ENCODE peak calls at places on chromosomes 1 and 21, in seven cellular contexts. I is GM10248, K is pancreas, R is neural crest cell, D is fibroblast of pulmonary artery, L is heart left ventricle, G is HFFc6. A is an unnamed sample.

GRCh38 chr1:111196213-111196612 is 4.2 kb downstream of the DENND2D start:
- DNase-seq in I (no peak), K (no peak), R (no peak), D (no peak), L (no peak), G (no peak), A (no peak)

GRCh38 chr1:44661786-44662682 is 12.2 kb downstream of the TMEM53 start:
- DNase-seq in I (no peak), K (no peak), R (no peak), D (no peak), L (no peak), G (no peak), A (peak)

GRCh38 chr1:94884101-94884875 is 42.6 kb downstream of the CNN3 start:
- DNase-seq in I (no peak), K (no peak), R (no peak), D (peak), L (no peak), G (peak), A (peak)

GRCh38 chr1:237166593-237167077 is 124.7 kb downstream of the RYR2 start:
- DNase-seq in I (no peak), K (no peak), R (no peak), D (no peak), L (no peak), G (no peak), A (no peak)

GRCh38 chr21:41164981-41165650 is 2.8 kb upstream of the BACE2 start:
- DNase-seq in I (no peak), K (peak), R (no peak), D (peak), L (no peak), G (no peak), A (no peak)

GRCh38 chr1:81374481-81374880 is 426.3 kb upstream of the ADGRL2 start:
- DNase-seq in I (no peak), K (no peak), R (no peak), D (no peak), L (no peak), G (no peak), A (no peak)

GRCh38 chr1:154607084-154607747 is 770 bp downstream of the ADAR start:
- DNase-seq in I (no peak), K (no peak), R (no peak), D (peak), L (no peak), G (peak), A (peak)

GRCh38 chr1:204121840-204122555 is 29.8 kb downstream of the ETNK2 start:
- DNase-seq in I (no peak), K (no peak), R (no peak), D (no peak), L (no peak), G (no peak), A (no peak)

GRCh38 chr21:38800924-38801744 is 4.6 kb upstream of the ETS2 start:
- DNase-seq in I (no peak), K (no peak), R (no peak), D (no peak), L (no peak), G (no peak), A (no peak)

GRCh38 chr21:26835027-26835713 is 10.0 kb downstream of the ADAMTS1 start:
- DNase-seq in I (no peak), K (no peak), R (no peak), D (peak), L (no peak), G (peak), A (no peak)

GRCh38 chr1:223344491-223344890 is 19.5 kb downstream of the SUSD4 start:
- DNase-seq in I (no peak), K (no peak), R (no peak), D (no peak), L (no peak), G (no peak), A (no peak)

GRCh38 chr21:45467221-45467779 is 62.3 kb downstream of the COL18A1 start:
- DNase-seq in I (no peak), K (peak), R (no peak), D (no peak), L (peak), G (no peak), A (no peak)

GRCh38 chr1:99557556-99558256 is 88.2 kb upstream of the PALMD start:
- DNase-seq in I (no peak), K (no peak), R (no peak), D (peak), L (no peak), G (peak), A (no peak)

GRCh38 chr1:81867235-81867634 is 66.5 kb downstream of the ADGRL2 start:
- DNase-seq in I (no peak), K (no peak), R (no peak), D (peak), L (no peak), G (no peak), A (no peak)

GRCh38 chr1:17176306-17177061 is 28.4 kb upstream of the PADI1 start:
- DNase-seq in I (no peak), K (no peak), R (no peak), D (no peak), L (no peak), G (no peak), A (no peak)

GRCh38 chr1:12697406-12697805 is 18.5 kb upstream of the AADACL3 start:
- DNase-seq in I (no peak), K (no peak), R (no peak), D (no peak), L (no peak), G (no peak), A (no peak)

GRCh38 chr1:85584923-85585322 is 4.4 kb downstream of the CCN1 start:
- DNase-seq in I (no peak), K (no peak), R (no peak), D (peak), L (no peak), G (peak), A (no peak)

GRCh38 chr1:181101581-181102226 is 13.2 kb downstream of the IER5 start:
- DNase-seq in I (no peak), K (no peak), R (no peak), D (peak), L (no peak), G (no peak), A (peak)

GRCh38 chr21:33036430-33037162 is 10.9 kb downstream of the OLIG2 start:
- DNase-seq in I (no peak), K (no peak), R (no peak), D (peak), L (no peak), G (peak), A (no peak)

GRCh38 chr1:218524986-218525385 is 179.8 kb downstream of the TGFB2 start:
- DNase-seq in I (no peak), K (no peak), R (no peak), D (no peak), L (no peak), G (no peak), A (no peak)

GRCh38 chr1:99570486-99571089 is 75.3 kb upstream of the PALMD start:
- DNase-seq in I (no peak), K (no peak), R (no peak), D (no peak), L (no peak), G (no peak), A (no peak)

GRCh38 chr1:43587594-43587993 is 56.9 kb downstream of the PTPRF start:
- DNase-seq in I (no peak), K (no peak), R (no peak), D (peak), L (peak), G (peak), A (no peak)

GRCh38 chr1:232548651-232549050 is 81.3 kb downstream of the SIPA1L2 start:
- DNase-seq in I (no peak), K (no peak), R (no peak), D (no peak), L (no peak), G (no peak), A (no peak)

GRCh38 chr1:170448661-170449158 is 83.3 kb upstream of the GORAB start:
- DNase-seq in I (no peak), K (no peak), R (no peak), D (no peak), L (no peak), G (no peak), A (no peak)

GRCh38 chr1:20058531-20058930 is 11.5 kb upstream of the PLA2G5 start:
- DNase-seq in I (no peak), K (no peak), R (no peak), D (peak), L (no peak), G (peak), A (no peak)

GRCh38 chr1:2555634-2556276 is 416 bp upstream of the TNFRSF14 start:
- DNase-seq in I (peak), K (peak), R (no peak), D (no peak), L (peak), G (peak), A (no peak)

GRCh38 chr1:78570539-78570938 is 49.7 kb upstream of the IFI44L start:
- DNase-seq in I (no peak), K (no peak), R (no peak), D (no peak), L (no peak), G (no peak), A (no peak)

GRCh38 chr21:38505654-38506523 is 7.6 kb upstream of the ERG start:
- DNase-seq in I (peak), K (no peak), R (peak), D (peak), L (no peak), G (peak), A (no peak)

GRCh38 chr1:204130178-204130577 is 21.7 kb downstream of the ETNK2 start:
- DNase-seq in I (no peak), K (peak), R (no peak), D (no peak), L (no peak), G (no peak), A (no peak)

GRCh38 chr1:197738927-197739326 is 36.4 kb downstream of the DENND1B start:
- DNase-seq in I (no peak), K (no peak), R (no peak), D (no peak), L (no peak), G (no peak), A (no peak)

GRCh38 chr21:14321042-14321441 is 61.9 kb downstream of the HSPA13 start:
- DNase-seq in I (no peak), K (no peak), R (no peak), D (peak), L (no peak), G (no peak), A (no peak)

GRCh38 chr1:230581446-230582079 is 60.7 kb upstream of the COG2 start:
- DNase-seq in I (no peak), K (no peak), R (no peak), D (no peak), L (no peak), G (no peak), A (no peak)

GRCh38 chr1:99662581-99663208 is 16.8 kb downstream of the PALMD start:
- DNase-seq in I (no peak), K (no peak), R (no peak), D (peak), L (peak), G (no peak), A (no peak)

GRCh38 chr1:221912230-221912629 is 170.3 kb upstream of the DUSP10 start:
- DNase-seq in I (no peak), K (no peak), R (no peak), D (no peak), L (no peak), G (no peak), A (no peak)

GRCh38 chr1:88985033-88985432 is 7.4 kb downstream of the KYAT3 start:
- DNase-seq in I (no peak), K (no peak), R (no peak), D (peak), L (no peak), G (peak), A (no peak)

GRCh38 chr21:45894107-45894810 is 87.3 kb upstream of the COL6A1 start:
- DNase-seq in I (no peak), K (no peak), R (no peak), D (peak), L (peak), G (peak), A (no peak)

GRCh38 chr1:206909883-206910318 is 11.8 kb downstream of the FCMR start:
- DNase-seq in I (no peak), K (no peak), R (no peak), D (no peak), L (no peak), G (no peak), A (no peak)

GRCh38 chr1:29196863-29197589 is 15.3 kb upstream of the SRSF4 start:
- DNase-seq in I (no peak), K (peak), R (no peak), D (peak), L (no peak), G (peak), A (no peak)

GRCh38 chr1:244970661-244971523 is 106.5 kb upstream of the HNRNPU start:
- DNase-seq in I (peak), K (peak), R (peak), D (peak), L (peak), G (peak), A (peak)

GRCh38 chr1:13930151-13930550 is 230.2 kb downstream of the PRDM2 start:
- DNase-seq in I (peak), K (no peak), R (no peak), D (peak), L (no peak), G (no peak), A (peak)

GRCh38 chr1:178806665-178807300 is 64.1 kb downstream of the ANGPTL1 start:
- DNase-seq in I (no peak), K (no peak), R (no peak), D (no peak), L (no peak), G (no peak), A (no peak)

GRCh38 chr1:178810585-178810984 is 60.3 kb downstream of the ANGPTL1 start:
- DNase-seq in I (no peak), K (no peak), R (no peak), D (no peak), L (no peak), G (no peak), A (no peak)
- TF ChIP-seq CTCF in I (no peak), K (no peak), R (no peak), D (no peak), L (no peak), G (no peak), A (no peak)

DNA sequence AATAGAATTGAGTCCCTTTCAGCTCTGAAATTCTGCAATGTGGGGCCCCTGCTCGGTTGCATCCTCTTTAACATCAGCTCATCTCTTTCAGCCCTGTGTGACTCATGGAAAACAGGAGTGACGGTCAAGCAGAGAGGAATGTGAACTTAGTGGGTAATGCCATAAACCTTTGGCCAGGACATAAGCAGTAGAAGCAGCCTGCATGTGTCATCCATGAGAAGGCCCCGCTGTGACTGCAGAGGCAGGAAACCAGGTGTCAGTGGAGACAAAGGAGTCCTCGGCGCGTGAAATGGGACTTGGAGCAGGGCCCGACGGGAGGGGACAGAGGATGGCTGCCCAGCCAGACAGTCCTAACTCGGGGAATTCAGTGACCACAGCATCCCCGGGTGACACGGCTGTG is 21.1 kb upstream of the EPHB2 start:
- DNase-seq in I (no peak), K (no peak), R (no peak), D (peak), L (no peak), G (peak), A (no peak)
- TF ChIP-seq CTCF in I (no peak), K (no peak), R (no peak), D (no peak), L (no peak), G (no peak), A (no peak)

GRCh38 chr1:31668303-31668883 is 23.7 kb upstream of the PEF1 start:
- DNase-seq in I (no peak), K (peak), R (no peak), D (no peak), L (no peak), G (no peak), A (no peak)

GRCh38 chr1:31671147-31671546 is 26.5 kb upstream of the PEF1 start:
- DNase-seq in I (no peak), K (no peak), R (no peak), D (no peak), L (no peak), G (no peak), A (no peak)

GRCh38 chr1:31669433-31669785 is 24.7 kb upstream of the PEF1 start:
- DNase-seq in I (no peak), K (no peak), R (no peak), D (no peak), L (no peak), G (no peak), A (no peak)

GRCh38 chr1:31670583-31670944 is 25.9 kb upstream of the PEF1 start:
- DNase-seq in I (no peak), K (no peak), R (no peak), D (no peak), L (no peak), G (no peak), A (no peak)

GRCh38 chr1:31669786-31670582 is 25.3 kb upstream of the PEF1 start:
- DNase-seq in I (no peak), K (peak), R (no peak), D (peak), L (peak), G (no peak), A (no peak)
- TF ChIP-seq CTCF in I (no peak), K (no peak), R (no peak), D (peak), L (no peak), G (peak), A (no peak)

GRCh38 chr1:193754732-193755427 is 568.5 kb upstream of the B3GALT2 start:
- DNase-seq in I (no peak), K (no peak), R (no peak), D (peak), L (no peak), G (no peak), A (no peak)
- TF ChIP-seq CTCF in I (no peak), K (no peak), R (peak), D (peak), L (no peak), G (peak), A (no peak)

DNA sequence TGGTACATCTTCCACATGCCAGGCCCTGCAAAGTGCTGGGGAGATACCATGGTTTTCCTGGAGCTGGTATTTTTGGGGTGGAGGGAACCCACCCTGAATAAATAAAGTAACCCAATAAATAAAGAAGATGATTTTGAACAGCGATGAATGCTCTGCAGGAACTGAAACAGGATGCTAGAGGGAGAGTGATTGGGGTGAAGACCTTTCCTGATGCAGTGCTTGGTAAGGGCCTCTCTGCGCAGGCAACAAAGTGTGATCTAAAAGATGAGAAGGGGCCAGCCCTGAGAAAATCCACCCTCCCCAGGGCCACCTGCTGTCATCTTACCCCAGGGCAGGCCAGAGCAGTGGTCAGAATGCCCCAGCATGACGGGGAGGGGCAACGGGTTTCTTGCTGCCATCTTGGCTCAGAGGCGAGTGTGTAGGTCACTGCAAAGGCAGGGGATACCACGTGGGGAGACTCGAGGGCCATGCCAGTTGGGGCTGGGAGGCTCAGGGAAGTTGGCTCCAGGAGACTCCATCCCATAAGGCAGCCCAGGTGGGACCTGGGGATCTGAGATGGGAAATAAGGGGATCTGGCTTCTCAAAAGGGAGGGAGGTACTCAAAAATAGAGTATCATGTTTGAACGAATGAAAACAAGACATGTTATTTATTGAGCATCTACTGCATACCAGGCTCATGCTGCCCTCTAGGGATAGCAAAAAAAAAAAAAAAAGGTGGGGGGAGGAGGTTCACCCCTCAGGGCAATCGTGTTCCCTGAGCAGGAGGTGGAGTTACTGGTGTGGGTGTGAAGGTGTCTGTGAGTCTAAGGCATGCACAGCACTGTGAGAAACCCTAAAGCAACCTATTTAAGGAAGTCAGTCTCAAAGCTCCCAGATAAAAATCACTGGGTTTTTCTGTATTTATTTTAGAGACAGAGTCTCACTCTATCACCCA is 2.8 kb downstream of the SRARP start:
- DNase-seq in I (peak), K (no peak), R (no peak), D (peak), L (no peak), G (peak), A (no peak)
- TF ChIP-seq CTCF in I (peak), K (no peak), R (no peak), D (peak), L (no peak), G (peak), A (no peak)

DNA sequence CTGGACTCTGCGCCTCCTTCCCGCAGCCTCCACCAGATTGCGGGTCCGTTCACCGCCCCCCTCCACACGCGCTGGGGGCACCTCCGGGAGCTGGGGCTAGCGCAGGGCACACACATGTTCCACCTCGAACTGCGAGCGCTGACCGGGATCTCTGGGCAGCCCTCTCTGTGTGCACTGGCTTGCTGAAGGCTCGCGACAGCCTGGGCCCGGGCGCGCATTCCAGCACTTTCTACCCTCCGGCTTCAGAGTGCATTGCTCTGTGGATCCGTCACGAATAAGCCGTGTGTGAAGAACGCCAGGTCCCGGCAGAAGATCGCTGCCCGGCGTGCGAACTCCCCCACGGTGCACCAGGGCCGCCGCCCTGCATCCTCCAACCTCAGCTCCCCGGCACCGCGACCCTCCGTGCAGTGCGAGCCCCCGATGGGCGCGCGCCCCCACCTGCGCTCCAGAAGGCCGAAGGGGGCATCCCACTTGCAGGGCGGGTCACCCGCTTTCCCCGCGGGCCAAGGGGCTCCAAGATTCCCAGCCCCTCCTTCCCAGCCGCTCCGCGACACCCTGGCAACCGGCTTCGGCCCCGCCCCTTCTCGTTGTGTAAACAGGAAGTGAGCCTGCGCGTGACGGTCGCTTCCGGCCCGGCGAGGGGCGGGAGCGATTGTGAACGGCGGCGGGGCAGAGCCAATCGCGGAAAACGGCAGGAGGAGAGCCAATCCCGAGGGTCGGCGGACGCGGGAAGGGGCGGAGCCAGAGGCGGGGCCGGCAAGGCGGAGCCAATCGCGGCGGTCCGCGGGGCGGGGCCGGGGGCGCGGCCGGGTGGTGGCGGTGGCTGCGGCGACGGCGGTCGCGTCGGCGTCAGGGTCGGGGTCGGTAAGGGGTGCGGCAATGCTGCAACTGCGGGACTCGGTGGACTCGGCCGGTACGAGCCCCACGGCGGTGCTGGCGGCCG is at the start of gene TPRG1L:
- DNase-seq in I (peak), K (peak), R (peak), D (peak), L (peak), G (peak), A (peak)
- TF ChIP-seq CTCF in I (no peak), K (no peak), R (no peak), D (no peak), L (no peak), G (no peak), A (no peak)

GRCh38 chr1:248243204-248243603 is 12.0 kb downstream of the OR2M4 start:
- DNase-seq in I (peak), K (no peak), R (no peak), D (peak), L (no peak), G (peak), A (peak)
- TF ChIP-seq CTCF in I (peak), K (peak), R (peak), D (peak), L (peak), G (peak), A (peak)

A was measured in nephron progenitor cell.